ENCODE peak calls at places on chromosomes 13 and 19, in eight cellular contexts. B is GM06990; W is cardiac fibroblast; L is HFF-Myc; Z is BE2C; A is left ventricle myocardium inferior; D is astrocyte of the spinal cord; U is CD4-positive, alpha-beta T cell. S is an unnamed sample.
A peak's percentile ranks its signal among the peaks of the same experiment; 100 is the strongest.

GRCh38 chr19:49061445-49061844 is 3.2 kb downstream of the NTF4 start:
- DNase-seq in Z (no peak), A (no peak), B (peak; percentile 50), D (no peak), U (no peak), L (no peak), W (no peak), S (no peak)

GRCh38 chr13:72565893-72566292 is 161.5 kb downstream of the MZT1 start:
- DNase-seq in Z (peak; percentile 24), A (no peak), L (peak; percentile 1), U (no peak), D (peak; percentile 49), W (peak; percentile 33), B (no peak), S (no peak)

GRCh38 chr19:51139299-51140018 is 2.6 kb upstream of the SIGLEC7 start:
- DNase-seq in U (no peak), A (no peak), B (no peak), W (no peak), Z (no peak), L (no peak), D (no peak), S (no peak)

GRCh38 chr13:68888832-68889231 is 1218.8 kb upstream of the ATXN8OS start:
- DNase-seq in D (no peak), A (no peak), U (no peak), B (no peak), L (no peak), W (no peak), Z (no peak), S (no peak)

GRCh38 chr13:41315466-41316047 is 4.5 kb downstream of the NAA16 start:
- DNase-seq in B (no peak), L (no peak), U (no peak), D (no peak), Z (no peak), A (no peak), W (peak; percentile 18), S (no peak)

GRCh38 chr13:73521291-73521626 is 462.5 kb downstream of the KLF5 start:
- DNase-seq in L (no peak), W (no peak), B (no peak), D (no peak), Z (no peak), U (peak; percentile 29), A (no peak), S (no peak)

GRCh38 chr13:96984061-96984508 is 10.2 kb downstream of the OXGR1 start:
- DNase-seq in L (no peak), B (no peak), D (no peak), Z (peak; percentile 29), W (no peak), A (no peak), U (no peak), S (no peak)

GRCh38 chr19:13751436-13751835 is 12.9 kb upstream of the MRI1 start:
- DNase-seq in L (no peak), W (no peak), Z (no peak), D (no peak), U (no peak), B (no peak), A (no peak), S (no peak)

GRCh38 chr19:50705422-50706019 is 14.1 kb downstream of the SHANK1 start:
- DNase-seq in A (no peak), U (peak; percentile 8), Z (peak; percentile 67), B (no peak), D (peak; percentile 24), L (peak; percentile 43), W (peak; percentile 73), S (peak; percentile 39)

GRCh38 chr19:45406165-45406956 is at the start of gene POLR1G:
- DNase-seq in U (peak; percentile 73), L (peak; percentile 61), Z (peak; percentile 86), W (peak; percentile 82), A (peak; percentile 79), B (peak; percentile 90), D (peak; percentile 92), S (peak; percentile 71)

GRCh38 chr19:7534531-7534980 is 961 bp upstream of the PNPLA6 start:
- DNase-seq in B (no peak), L (peak; percentile 76), Z (peak; percentile 71), U (no peak), A (peak; percentile 63), W (peak; percentile 83), D (peak; percentile 81), S (peak; percentile 37)
- TF ChIP-seq CTCF in B (peak; percentile 24), L (peak; percentile 7), Z (peak; percentile 18), U (no peak), A (no peak), W (no peak), D (peak; percentile 29), S (no peak)

GRCh38 chr13:106377341-106377740 is 158.1 kb downstream of the EFNB2 start:
- DNase-seq in A (no peak), Z (no peak), W (no peak), D (no peak), U (no peak), L (no peak), B (no peak), S (no peak)

GRCh38 chr13:106374631-106375030 is 160.8 kb downstream of the EFNB2 start:
- DNase-seq in Z (no peak), L (no peak), W (no peak), A (no peak), B (no peak), D (no peak), U (no peak), S (no peak)

GRCh38 chr13:106375085-106375484 is 160.4 kb downstream of the EFNB2 start:
- DNase-seq in A (no peak), L (no peak), D (no peak), Z (no peak), U (no peak), B (no peak), W (no peak), S (no peak)

GRCh38 chr13:106378263-106378662 is 157.2 kb downstream of the EFNB2 start:
- DNase-seq in U (no peak), L (no peak), A (no peak), B (no peak), Z (no peak), D (no peak), W (no peak), S (no peak)

GRCh38 chr13:106376411-106377112 is 158.9 kb downstream of the EFNB2 start:
- DNase-seq in L (peak; percentile 90), A (no peak), D (peak; percentile 98), W (peak; percentile 79), Z (peak; percentile 15), U (no peak), B (no peak), S (no peak)
- TF ChIP-seq CTCF in L (no peak), A (no peak), D (peak; percentile 58), W (peak; percentile 21), Z (peak; percentile 42), U (no peak), B (no peak), S (no peak)

DNA sequence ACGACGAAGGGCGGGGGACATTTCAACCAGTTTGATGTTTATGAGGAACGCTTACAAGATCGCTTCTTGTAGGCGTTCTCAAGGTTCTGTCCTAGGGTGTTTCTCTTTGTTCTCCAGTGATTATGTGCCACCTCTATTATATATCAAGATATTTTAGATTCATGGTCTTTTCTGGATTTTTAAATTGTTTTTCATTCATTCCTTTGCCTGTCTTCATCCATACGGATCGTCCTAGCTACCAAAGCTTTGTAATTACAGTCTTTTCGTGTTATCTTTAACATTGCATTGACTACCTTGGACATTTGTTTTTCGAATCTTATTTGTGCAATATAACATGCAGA is 342 bp upstream of the EID2 start:
- DNase-seq in L (no peak), D (no peak), A (no peak), W (no peak), U (no peak), Z (no peak), B (no peak), S (no peak)
- TF ChIP-seq CTCF in L (no peak), D (no peak), A (no peak), W (no peak), U (peak; percentile 91), Z (no peak), B (no peak), S (peak; percentile 5)

GRCh38 chr13:53206455-53206854 is 177.8 kb downstream of the OLFM4 start:
- DNase-seq in D (no peak), A (no peak), U (no peak), W (no peak), Z (no peak), L (no peak), B (no peak), S (no peak)
- TF ChIP-seq CTCF in D (peak; percentile 16), A (peak; percentile 26), U (no peak), W (peak; percentile 23), Z (peak; percentile 34), L (peak; percentile 5), B (peak; percentile 51), S (peak; percentile 68)

GRCh38 chr13:64525687-64526086 is 2704.4 kb downstream of the PCDH9 start:
- DNase-seq in D (no peak), U (no peak), Z (no peak), A (no peak), L (no peak), W (no peak), B (no peak), S (no peak)

GRCh38 chr13:64531400-64531799 is 2698.7 kb downstream of the PCDH9 start:
- DNase-seq in B (no peak), W (no peak), U (no peak), A (no peak), Z (no peak), D (no peak), L (no peak), S (no peak)

GRCh38 chr13:64527561-64527960 is 2702.6 kb downstream of the PCDH9 start:
- DNase-seq in U (no peak), W (no peak), A (no peak), Z (no peak), D (no peak), B (no peak), L (no peak), S (no peak)

GRCh38 chr13:64534302-64534701 is 2695.8 kb downstream of the PCDH9 start:
- DNase-seq in Z (no peak), B (no peak), D (no peak), U (no peak), W (no peak), L (no peak), A (no peak), S (no peak)

DNA sequence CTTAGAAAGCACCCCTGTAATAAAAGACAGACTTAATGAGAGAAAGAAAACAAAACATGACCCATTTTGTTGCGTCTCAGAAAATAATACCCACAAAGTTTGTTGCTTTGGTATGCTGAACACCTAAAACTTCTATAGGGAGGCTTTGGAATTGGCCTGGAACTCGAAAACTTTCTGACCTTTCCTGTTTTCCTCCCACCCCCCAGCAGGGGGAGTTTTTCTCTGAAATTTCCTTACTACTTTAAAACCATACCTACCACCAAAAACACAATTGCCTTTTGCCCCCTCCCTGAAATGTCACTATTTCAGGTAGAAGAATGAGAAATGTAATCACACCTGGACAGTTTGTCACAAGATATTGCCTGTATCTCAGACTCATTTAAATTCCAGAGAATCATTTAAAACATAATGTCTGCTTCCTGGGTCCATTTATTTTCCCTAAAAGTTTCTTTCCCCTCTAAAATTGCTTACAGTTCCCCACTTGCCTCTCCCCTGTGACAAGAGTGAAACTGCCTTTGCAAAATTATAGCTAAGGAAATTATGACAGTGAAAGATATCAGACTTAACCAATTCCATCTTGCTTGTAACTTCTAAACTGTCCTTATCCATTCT is 2700.2 kb downstream of the PCDH9 start:
- DNase-seq in B (no peak), W (peak; percentile 22), A (no peak), D (peak; percentile 11), Z (peak; percentile 34), L (no peak), U (no peak), S (no peak)
- TF ChIP-seq CTCF in B (peak; percentile 50), W (peak; percentile 68), A (peak; percentile 49), D (peak; percentile 62), Z (peak; percentile 80), L (peak; percentile 60), U (peak; percentile 42), S (peak; percentile 65)

S was measured in neural crest cell.